ENCODE peak calls at places on chromosomes 2 and 18, in eight cellular contexts. One of them, this sample, is unnamed.

GRCh38 chr18:30683836-30684235 is 358.7 kb downstream of the DSC3 start:
- DNase-seq in RPMI7951: no peak
- DNase-seq in glutamatergic neuron: no peak
- DNase-seq in GM19239: no peak
- DNase-seq in naive thymus-derived CD4-positive, alpha-beta T cell: no peak
- DNase-seq in activated T-helper 1 cell treated with anti-CD3 and anti-CD28 coated beads, Interleukin-2, amount 50 U/mL, for 16 hours: no peak
- DNase-seq in astrocyte of the spinal cord: no peak
- DNase-seq in germinal center: no peak
- DNase-seq in this sample: no peak

GRCh38 chr18:48153641-48154481 is 223.4 kb upstream of the SMAD2 start:
- DNase-seq in germinal center: no peak
- DNase-seq in naive thymus-derived CD4-positive, alpha-beta T cell: no peak
- DNase-seq in astrocyte of the spinal cord: peak
- DNase-seq in GM19239: no peak
- DNase-seq in activated T-helper 1 cell treated with anti-CD3 and anti-CD28 coated beads, Interleukin-2, amount 50 U/mL, for 16 hours: no peak
- DNase-seq in glutamatergic neuron: no peak
- DNase-seq in RPMI7951: peak
- DNase-seq in this sample: no peak

GRCh38 chr2:224260605-224261004 is 141.3 kb downstream of the FAM124B start:
- DNase-seq in glutamatergic neuron: no peak
- DNase-seq in RPMI7951: peak
- DNase-seq in activated T-helper 1 cell treated with anti-CD3 and anti-CD28 coated beads, Interleukin-2, amount 50 U/mL, for 16 hours: no peak
- DNase-seq in germinal center: no peak
- DNase-seq in GM19239: no peak
- DNase-seq in naive thymus-derived CD4-positive, alpha-beta T cell: no peak
- DNase-seq in astrocyte of the spinal cord: no peak
- DNase-seq in this sample: no peak

GRCh38 chr2:171957061-171957460 is 34.8 kb downstream of the HAT1 start:
- DNase-seq in GM19239: no peak
- DNase-seq in germinal center: no peak
- DNase-seq in naive thymus-derived CD4-positive, alpha-beta T cell: no peak
- DNase-seq in glutamatergic neuron: no peak
- DNase-seq in activated T-helper 1 cell treated with anti-CD3 and anti-CD28 coated beads, Interleukin-2, amount 50 U/mL, for 16 hours: no peak
- DNase-seq in astrocyte of the spinal cord: no peak
- DNase-seq in RPMI7951: peak
- DNase-seq in this sample: no peak

GRCh38 chr2:48600204-48600813 is 17.3 kb upstream of the GTF2A1L start:
- DNase-seq in naive thymus-derived CD4-positive, alpha-beta T cell: peak
- DNase-seq in GM19239: no peak
- DNase-seq in germinal center: no peak
- DNase-seq in RPMI7951: peak
- DNase-seq in activated T-helper 1 cell treated with anti-CD3 and anti-CD28 coated beads, Interleukin-2, amount 50 U/mL, for 16 hours: no peak
- DNase-seq in astrocyte of the spinal cord: peak
- DNase-seq in glutamatergic neuron: no peak
- DNase-seq in this sample: peak

GRCh38 chr2:120622886-120623753 is 112.5 kb upstream of the GLI2 start:
- DNase-seq in astrocyte of the spinal cord: no peak
- DNase-seq in RPMI7951: no peak
- DNase-seq in activated T-helper 1 cell treated with anti-CD3 and anti-CD28 coated beads, Interleukin-2, amount 50 U/mL, for 16 hours: no peak
- DNase-seq in glutamatergic neuron: no peak
- DNase-seq in germinal center: no peak
- DNase-seq in naive thymus-derived CD4-positive, alpha-beta T cell: no peak
- DNase-seq in GM19239: no peak
- DNase-seq in this sample: no peak

GRCh38 chr2:75278314-75278713 is 79.0 kb upstream of the TACR1 start:
- DNase-seq in naive thymus-derived CD4-positive, alpha-beta T cell: no peak
- DNase-seq in GM19239: no peak
- DNase-seq in RPMI7951: no peak
- DNase-seq in germinal center: no peak
- DNase-seq in glutamatergic neuron: no peak
- DNase-seq in astrocyte of the spinal cord: no peak
- DNase-seq in activated T-helper 1 cell treated with anti-CD3 and anti-CD28 coated beads, Interleukin-2, amount 50 U/mL, for 16 hours: no peak
- DNase-seq in this sample: no peak

GRCh38 chr2:131394147-131394931 is 30.4 kb upstream of the RAB6D start:
- DNase-seq in GM19239: no peak
- DNase-seq in glutamatergic neuron: peak
- DNase-seq in germinal center: no peak
- DNase-seq in activated T-helper 1 cell treated with anti-CD3 and anti-CD28 coated beads, Interleukin-2, amount 50 U/mL, for 16 hours: no peak
- DNase-seq in RPMI7951: no peak
- DNase-seq in naive thymus-derived CD4-positive, alpha-beta T cell: peak
- DNase-seq in astrocyte of the spinal cord: no peak
- DNase-seq in this sample: peak

GRCh38 chr2:108588070-108588668 is 53.9 kb downstream of the LIMS1 start:
- DNase-seq in GM19239: no peak
- DNase-seq in germinal center: peak
- DNase-seq in glutamatergic neuron: no peak
- DNase-seq in activated T-helper 1 cell treated with anti-CD3 and anti-CD28 coated beads, Interleukin-2, amount 50 U/mL, for 16 hours: no peak
- DNase-seq in naive thymus-derived CD4-positive, alpha-beta T cell: no peak
- DNase-seq in RPMI7951: no peak
- DNase-seq in astrocyte of the spinal cord: no peak
- DNase-seq in this sample: no peak

GRCh38 chr2:233498126-233498525 is 68.5 kb downstream of the USP40 start:
- DNase-seq in naive thymus-derived CD4-positive, alpha-beta T cell: no peak
- DNase-seq in glutamatergic neuron: no peak
- DNase-seq in RPMI7951: no peak
- DNase-seq in activated T-helper 1 cell treated with anti-CD3 and anti-CD28 coated beads, Interleukin-2, amount 50 U/mL, for 16 hours: no peak
- DNase-seq in astrocyte of the spinal cord: no peak
- DNase-seq in GM19239: no peak
- DNase-seq in germinal center: no peak
- DNase-seq in this sample: no peak

This sample was measured in endothelial cell.